ENCODE peak calls at places on chromosome 20, in eight cellular contexts. One of them, this sample, is unnamed.

GRCh38 chr20:56393653-56394052 is 1.2 kb downstream of the CSTF1 start:
- DNase-seq in right cardiac atrium: no peak
- DNase-seq in naive thymus-derived CD8-positive, alpha-beta T cell: no peak
- DNase-seq in Peyer's patch: no peak
- DNase-seq in endothelial cell: no peak
- DNase-seq in GM23338: no peak
- DNase-seq in T follicular helper cell: no peak
- DNase-seq in breast epithelium: no peak
- DNase-seq in this sample: no peak

GRCh38 chr20:52192296-52193007 is 873 bp upstream of the ZFP64 start:
- DNase-seq in GM23338: no peak
- DNase-seq in right cardiac atrium: no peak
- DNase-seq in endothelial cell: no peak
- DNase-seq in T follicular helper cell: no peak
- DNase-seq in naive thymus-derived CD8-positive, alpha-beta T cell: no peak
- DNase-seq in breast epithelium: no peak
- DNase-seq in Peyer's patch: peak
- DNase-seq in this sample: no peak

GRCh38 chr20:58103517-58103904 is 124.9 kb downstream of the ANKRD60 start:
- DNase-seq in T follicular helper cell: no peak
- DNase-seq in Peyer's patch: no peak
- DNase-seq in endothelial cell: no peak
- DNase-seq in right cardiac atrium: no peak
- DNase-seq in naive thymus-derived CD8-positive, alpha-beta T cell: no peak
- DNase-seq in GM23338: no peak
- DNase-seq in breast epithelium: no peak
- DNase-seq in this sample: no peak

GRCh38 chr20:44805991-44806729 is 4.2 kb downstream of the RIMS4 start:
- DNase-seq in GM23338: peak
- DNase-seq in T follicular helper cell: no peak
- DNase-seq in endothelial cell: no peak
- DNase-seq in Peyer's patch: no peak
- DNase-seq in breast epithelium: no peak
- DNase-seq in right cardiac atrium: peak
- DNase-seq in naive thymus-derived CD8-positive, alpha-beta T cell: no peak
- DNase-seq in this sample: peak

GRCh38 chr20:36197271-36197670 is 39.0 kb upstream of the AAR2 start:
- DNase-seq in naive thymus-derived CD8-positive, alpha-beta T cell: no peak
- DNase-seq in T follicular helper cell: no peak
- DNase-seq in endothelial cell: no peak
- DNase-seq in GM23338: no peak
- DNase-seq in Peyer's patch: no peak
- DNase-seq in breast epithelium: no peak
- DNase-seq in right cardiac atrium: no peak
- DNase-seq in this sample: no peak

GRCh38 chr20:36808317-36809257 is 35.0 kb upstream of the DSN1 start:
- DNase-seq in right cardiac atrium: peak
- DNase-seq in naive thymus-derived CD8-positive, alpha-beta T cell: peak
- DNase-seq in T follicular helper cell: peak
- DNase-seq in Peyer's patch: peak
- DNase-seq in breast epithelium: no peak
- DNase-seq in endothelial cell: peak
- DNase-seq in GM23338: peak
- DNase-seq in this sample: no peak

GRCh38 chr20:4544765-4545164 is 176.9 kb upstream of the PRND start:
- DNase-seq in breast epithelium: no peak
- DNase-seq in GM23338: no peak
- DNase-seq in T follicular helper cell: no peak
- DNase-seq in endothelial cell: no peak
- DNase-seq in right cardiac atrium: no peak
- DNase-seq in naive thymus-derived CD8-positive, alpha-beta T cell: no peak
- DNase-seq in Peyer's patch: no peak
- DNase-seq in this sample: no peak

GRCh38 chr20:51500311-51500710 is 42.2 kb downstream of the NFATC2 start:
- DNase-seq in naive thymus-derived CD8-positive, alpha-beta T cell: peak
- DNase-seq in endothelial cell: no peak
- DNase-seq in Peyer's patch: peak
- DNase-seq in GM23338: no peak
- DNase-seq in breast epithelium: no peak
- DNase-seq in T follicular helper cell: peak
- DNase-seq in right cardiac atrium: no peak
- DNase-seq in this sample: no peak

GRCh38 chr20:63955281-63955845 is 853 bp downstream of the UCKL1 start:
- DNase-seq in GM23338: peak
- DNase-seq in endothelial cell: no peak
- DNase-seq in breast epithelium: no peak
- DNase-seq in right cardiac atrium: peak
- DNase-seq in T follicular helper cell: no peak
- DNase-seq in Peyer's patch: peak
- DNase-seq in naive thymus-derived CD8-positive, alpha-beta T cell: no peak
- DNase-seq in this sample: no peak

GRCh38 chr20:32285082-32285620 is 7.7 kb downstream of the KIF3B start:
- DNase-seq in breast epithelium: no peak
- DNase-seq in right cardiac atrium: no peak
- DNase-seq in T follicular helper cell: no peak
- DNase-seq in endothelial cell: no peak
- DNase-seq in GM23338: no peak
- DNase-seq in Peyer's patch: no peak
- DNase-seq in naive thymus-derived CD8-positive, alpha-beta T cell: no peak
- DNase-seq in this sample: no peak

GRCh38 chr20:45909336-45909808 is 2.6 kb downstream of the PLTP start:
- DNase-seq in T follicular helper cell: no peak
- DNase-seq in breast epithelium: no peak
- DNase-seq in endothelial cell: no peak
- DNase-seq in right cardiac atrium: no peak
- DNase-seq in naive thymus-derived CD8-positive, alpha-beta T cell: no peak
- DNase-seq in GM23338: no peak
- DNase-seq in Peyer's patch: no peak
- DNase-seq in this sample: no peak

GRCh38 chr20:14449323-14449722 is 111.9 kb upstream of the FLRT3 start:
- DNase-seq in endothelial cell: no peak
- DNase-seq in GM23338: no peak
- DNase-seq in breast epithelium: no peak
- DNase-seq in naive thymus-derived CD8-positive, alpha-beta T cell: no peak
- DNase-seq in Peyer's patch: no peak
- DNase-seq in T follicular helper cell: no peak
- DNase-seq in right cardiac atrium: no peak
- DNase-seq in this sample: no peak

GRCh38 chr20:20084296-20084752 is 32.0 kb downstream of the CFAP61 start:
- DNase-seq in breast epithelium: no peak
- DNase-seq in naive thymus-derived CD8-positive, alpha-beta T cell: no peak
- DNase-seq in right cardiac atrium: no peak
- DNase-seq in T follicular helper cell: no peak
- DNase-seq in endothelial cell: no peak
- DNase-seq in GM23338: no peak
- DNase-seq in Peyer's patch: no peak
- DNase-seq in this sample: peak

GRCh38 chr20:14992071-14992654 is 654.8 kb upstream of the FLRT3 start:
- DNase-seq in GM23338: no peak
- DNase-seq in T follicular helper cell: no peak
- DNase-seq in Peyer's patch: no peak
- DNase-seq in naive thymus-derived CD8-positive, alpha-beta T cell: no peak
- DNase-seq in breast epithelium: no peak
- DNase-seq in endothelial cell: no peak
- DNase-seq in right cardiac atrium: no peak
- DNase-seq in this sample: no peak

GRCh38 chr20:51480507-51481270 is 61.8 kb downstream of the NFATC2 start:
- DNase-seq in endothelial cell: no peak
- DNase-seq in breast epithelium: no peak
- DNase-seq in right cardiac atrium: no peak
- DNase-seq in naive thymus-derived CD8-positive, alpha-beta T cell: no peak
- DNase-seq in GM23338: no peak
- DNase-seq in Peyer's patch: no peak
- DNase-seq in T follicular helper cell: peak
- DNase-seq in this sample: no peak

GRCh38 chr20:34566978-34567884 is 8.7 kb downstream of the MAP1LC3A start:
- DNase-seq in right cardiac atrium: peak
- DNase-seq in breast epithelium: peak
- DNase-seq in GM23338: no peak
- DNase-seq in Peyer's patch: no peak
- DNase-seq in T follicular helper cell: no peak
- DNase-seq in endothelial cell: no peak
- DNase-seq in naive thymus-derived CD8-positive, alpha-beta T cell: no peak
- DNase-seq in this sample: no peak

GRCh38 chr20:61170521-61170920 is 81.5 kb upstream of the CDH4 start:
- DNase-seq in Peyer's patch: no peak
- DNase-seq in naive thymus-derived CD8-positive, alpha-beta T cell: no peak
- DNase-seq in right cardiac atrium: no peak
- DNase-seq in breast epithelium: no peak
- DNase-seq in endothelial cell: no peak
- DNase-seq in T follicular helper cell: no peak
- DNase-seq in GM23338: peak
- DNase-seq in this sample: no peak

GRCh38 chr20:44457016-44457415 is 18.7 kb upstream of the TTPAL start:
- DNase-seq in breast epithelium: no peak
- DNase-seq in naive thymus-derived CD8-positive, alpha-beta T cell: no peak
- DNase-seq in right cardiac atrium: no peak
- DNase-seq in endothelial cell: no peak
- DNase-seq in T follicular helper cell: no peak
- DNase-seq in GM23338: no peak
- DNase-seq in Peyer's patch: no peak
- DNase-seq in this sample: no peak

GRCh38 chr20:63064310-63064709 is 57.5 kb upstream of the BHLHE23 start:
- DNase-seq in breast epithelium: peak
- DNase-seq in T follicular helper cell: no peak
- DNase-seq in right cardiac atrium: peak
- DNase-seq in endothelial cell: no peak
- DNase-seq in GM23338: no peak
- DNase-seq in naive thymus-derived CD8-positive, alpha-beta T cell: no peak
- DNase-seq in Peyer's patch: no peak
- DNase-seq in this sample: no peak

GRCh38 chr20:56003966-56004365 is 1.4 kb downstream of the CBLN4 start:
- DNase-seq in T follicular helper cell: no peak
- DNase-seq in Peyer's patch: no peak
- DNase-seq in breast epithelium: no peak
- DNase-seq in endothelial cell: no peak
- DNase-seq in right cardiac atrium: peak
- DNase-seq in GM23338: no peak
- DNase-seq in naive thymus-derived CD8-positive, alpha-beta T cell: no peak
- DNase-seq in this sample: no peak

GRCh38 chr20:46388201-46388836 is 18.1 kb downstream of the ELMO2 start:
- DNase-seq in T follicular helper cell: no peak
- DNase-seq in Peyer's patch: no peak
- DNase-seq in endothelial cell: no peak
- DNase-seq in breast epithelium: no peak
- DNase-seq in GM23338: no peak
- DNase-seq in naive thymus-derived CD8-positive, alpha-beta T cell: no peak
- DNase-seq in right cardiac atrium: no peak
- DNase-seq in this sample: no peak

This sample was measured in DMS 273 treated with DMSO at 0.1 percent for 48 hours.